ENCODE peak calls at places on chromosomes 12 and 14, in four cellular contexts. Q, C, R and O are unnamed samples.

GRCh38 chr12:46774011-46774633 is 51.7 kb downstream of the SLC38A4 start:
- DNase-seq in R (no peak), Q (no peak), C (no peak), O (peak)

GRCh38 chr12:24679135-24679534 is 269.8 kb downstream of the BCAT1 start:
- DNase-seq in R (no peak), Q (no peak), C (no peak), O (no peak)

GRCh38 chr12:64568313-64568712 is 42.0 kb upstream of the RASSF3 start:
- DNase-seq in R (no peak), Q (no peak), C (no peak), O (no peak)

GRCh38 chr14:50677527-50678063 is 9.5 kb upstream of the SAV1 start:
- DNase-seq in Q (no peak), C (no peak), R (no peak), O (no peak)

GRCh38 chr12:585062-586061 is 77.9 kb downstream of the NINJ2 start:
- DNase-seq in R (no peak), C (no peak), Q (no peak), O (no peak)

GRCh38 chr14:34465069-34465859 is 3.2 kb upstream of the SPTSSA start:
- DNase-seq in C (no peak), R (no peak), Q (no peak), O (no peak)

GRCh38 chr14:50045039-50045711 is 71.2 kb downstream of the VCPKMT start:
- DNase-seq in R (peak), C (peak), Q (peak), O (peak)

GRCh38 chr12:7079826-7080125 is 12.5 kb downstream of the C1R start:
- DNase-seq in Q (no peak), R (no peak), C (no peak), O (no peak)

GRCh38 chr14:104316121-104316722 is 177.8 kb downstream of the KIF26A start:
- DNase-seq in R (no peak), Q (peak), C (peak), O (no peak)

GRCh38 chr14:30854492-30854891 is 19.9 kb upstream of the COCH start:
- DNase-seq in R (no peak), Q (no peak), C (no peak), O (no peak)

GRCh38 chr12:12807970-12808702 is 5.0 kb upstream of the DDX47 start:
- DNase-seq in C (no peak), Q (peak), R (peak), O (peak)

GRCh38 chr12:321606-322326 is 59.1 kb upstream of the SLC6A13 start:
- DNase-seq in R (no peak), C (no peak), Q (no peak), O (no peak)

GRCh38 chr12:51887476-51888315 is at the start of gene ANKRD33:
- DNase-seq in Q (peak), R (no peak), C (peak), O (no peak)

GRCh38 chr14:95527392-95528002 is 7.4 kb upstream of the GLRX5 start:
- DNase-seq in Q (no peak), C (no peak), R (no peak), O (peak)

GRCh38 chr12:49389092-49389703 is 21.9 kb downstream of the SPATS2 start:
- DNase-seq in C (no peak), R (peak), Q (peak), O (no peak)

GRCh38 chr12:84723988-84724387 is 188.6 kb downstream of the SLC6A15 start:
- DNase-seq in C (no peak), R (no peak), Q (no peak), O (no peak)

GRCh38 chr14:30214456-30215090 is 286.9 kb upstream of the PRKD1 start:
- DNase-seq in Q (no peak), R (no peak), C (no peak), O (no peak)

GRCh38 chr14:95761436-95761835 is 47.5 kb upstream of the TCL1A start:
- DNase-seq in C (no peak), Q (no peak), R (no peak), O (no peak)

GRCh38 chr12:76085159-76085868 is 829 bp upstream of the NAP1L1 start:
- DNase-seq in Q (no peak), C (no peak), R (no peak), O (no peak)

GRCh38 chr12:26936559-26937442 is 980 bp downstream of the INTS13 start:
- DNase-seq in C (no peak), Q (no peak), R (no peak), O (no peak)

GRCh38 chr14:78758333-78758732 is 588.2 kb downstream of the NRXN3 start:
- DNase-seq in R (no peak), C (no peak), Q (no peak), O (no peak)
- TF ChIP-seq CTCF in R (no peak), C (no peak), Q (peak), O (no peak)

GRCh38 chr14:99564903-99565259 is 39.1 kb downstream of the CCDC85C start:
- DNase-seq in C (no peak), Q (no peak), R (no peak), O (no peak)
- H3K27ac ChIP-seq in C (peak), Q (peak), R (no peak), O (peak)

GRCh38 chr14:93207468-93208308 is 632 bp downstream of the UBR7 start:
- DNase-seq in Q (peak), C (peak), R (no peak), O (peak)
- TF ChIP-seq CTCF in Q (no peak), C (no peak), R (peak), O (no peak)

DNA sequence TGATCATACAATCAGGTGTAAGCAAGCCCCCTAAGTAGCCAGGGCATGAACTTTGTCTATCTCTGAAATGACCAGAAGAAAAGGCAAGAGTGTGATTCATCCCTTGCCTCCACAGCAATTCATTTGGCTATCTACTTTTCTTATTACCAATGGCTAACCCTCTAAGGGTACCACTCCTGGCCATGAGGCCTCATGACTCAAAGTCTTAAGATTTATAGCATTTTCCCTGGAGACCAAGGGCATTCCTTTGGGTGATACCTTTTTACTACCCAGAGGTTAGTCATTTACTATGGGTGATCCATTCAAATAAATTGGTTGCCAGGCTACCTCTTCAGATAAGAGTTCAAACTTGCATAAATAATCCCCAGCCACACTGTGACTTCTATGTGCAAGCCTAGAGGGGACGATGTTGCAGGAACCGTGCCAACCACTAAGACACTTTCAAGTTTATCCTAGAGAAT is 1.5 kb upstream of the LGALS3 start:
- DNase-seq in R (no peak), Q (no peak), C (no peak), O (no peak)
- H3K27ac ChIP-seq in R (no peak), Q (no peak), C (peak), O (no peak)